ENCODE peak calls at places on chromosomes 4 and X, in four cellular contexts. A, Z, O and F are unnamed samples.
A peak's percentile ranks its signal among the peaks of the same experiment; 100 is the strongest.

GRCh38 chr4:101331017-101331416 is 16.3 kb downstream of the PPP3CA start:
- DNase-seq in Z (no peak), O (no peak), A (no peak), F (no peak)

GRCh38 chr4:2478220-2478619 is 9.3 kb downstream of the RNF4 start:
- DNase-seq in O (no peak), A (no peak), Z (no peak), F (no peak)

GRCh38 chr4:27861802-27862201 is 1001.2 kb downstream of the STIM2 start:
- DNase-seq in Z (no peak), O (no peak), A (no peak), F (peak; percentile 5)

GRCh38 chrX:42732506-42732905 is 45.5 kb downstream of the PPP1R2C start:
- DNase-seq in A (no peak), Z (no peak), O (no peak), F (no peak)

GRCh38 chr4:143406523-143406922 is 69.8 kb downstream of the GAB1 start:
- DNase-seq in A (no peak), O (no peak), Z (no peak), F (no peak)

GRCh38 chrX:23811135-23811781 is 28.3 kb downstream of the SAT1 start:
- DNase-seq in O (no peak), A (no peak), Z (no peak), F (no peak)

GRCh38 chr4:16881151-16881884 is 17.1 kb downstream of the LDB2 start:
- DNase-seq in Z (no peak), A (no peak), O (no peak), F (no peak)

GRCh38 chrX:118272237-118272636 is 73.7 kb upstream of the WDR44 start:
- DNase-seq in Z (no peak), O (no peak), A (no peak), F (no peak)

GRCh38 chr4:85092536-85092935 is 126.0 kb upstream of the WDFY3 start:
- DNase-seq in A (no peak), O (peak; percentile 50), Z (no peak), F (no peak)

GRCh38 chr4:73197220-73197619 is 61.4 kb downstream of the ANKRD17 start:
- DNase-seq in A (no peak), O (no peak), Z (no peak), F (no peak)

GRCh38 chr4:73012673-73013072 is 56.8 kb downstream of the COX18 start:
- DNase-seq in O (no peak), A (no peak), Z (no peak), F (no peak)

GRCh38 chrX:51395807-51396728 is 63.4 kb downstream of the NUDT10 start:
- DNase-seq in Z (no peak), A (no peak), O (no peak), F (no peak)

GRCh38 chr4:23904639-23905061 is 14.8 kb upstream of the PPARGC1A start:
- DNase-seq in O (peak; percentile 70), Z (no peak), A (no peak), F (no peak)

GRCh38 chr4:86118696-86119095 is 241.2 kb downstream of the MAPK10 start:
- DNase-seq in A (no peak), Z (no peak), O (no peak), F (no peak)

GRCh38 chr4:163161536-163162205 is 5.0 kb downstream of the NAF1 start:
- DNase-seq in A (no peak), Z (no peak), O (no peak), F (no peak)

GRCh38 chrX:66731398-66731797 is 92.5 kb upstream of the EDA2R start:
- DNase-seq in O (no peak), A (no peak), Z (no peak), F (peak; percentile 17)

GRCh38 chr4:4985844-4986243 is 33.4 kb downstream of the CYTL1 start:
- DNase-seq in A (no peak), O (no peak), Z (no peak), F (peak; percentile 10)

GRCh38 chr4:112975567-112976355 is 73.7 kb upstream of the ANK2 start:
- DNase-seq in A (no peak), O (no peak), Z (no peak), F (no peak)

GRCh38 chrX:69430730-69431129 is 73.4 kb upstream of the NALF2 start:
- DNase-seq in Z (no peak), O (no peak), A (no peak), F (no peak)

GRCh38 chr4:48178931-48179330 is 44.9 kb upstream of the TXK start:
- DNase-seq in Z (no peak), O (no peak), A (no peak), F (no peak)

GRCh38 chr4:183563874-183564273 is 59.0 kb downstream of the ING2 start:
- DNase-seq in Z (no peak), A (no peak), O (no peak), F (peak; percentile 65)